ENCODE peak calls at places on chromosomes 5 and 9, in eight cellular contexts. P, T, W, U, C, R, Z and F are unnamed samples.

GRCh38 chr9:36770025-36770424 is 197.3 kb downstream of the MELK start:
- DNase-seq in W (no peak), Z (no peak), R (no peak), P (no peak), C (no peak), T (no peak), U (no peak), F (no peak)

GRCh38 chr5:174793684-174794328 is 69.4 kb downstream of the MSX2 start:
- DNase-seq in R (peak; percentile 83), T (peak; percentile 7), U (no peak), Z (peak; percentile 67), P (peak; percentile 39), C (peak; percentile 66), W (peak; percentile 35), F (peak; percentile 3)

GRCh38 chr5:14108170-14108996 is 34.8 kb upstream of the TRIO start:
- DNase-seq in C (peak; percentile 87), T (peak; percentile 73), U (peak; percentile 44), P (peak; percentile 64), Z (peak; percentile 57), W (peak; percentile 67), R (no peak), F (no peak)

GRCh38 chr5:76403963-76404693 is 1.0 kb downstream of the IQGAP2 start:
- DNase-seq in U (peak; percentile 60), Z (peak; percentile 62), P (no peak), R (peak; percentile 80), W (peak; percentile 95), C (no peak), T (no peak), F (peak; percentile 69)

GRCh38 chr5:78536797-78537196 is 111.8 kb downstream of the LHFPL2 start:
- DNase-seq in C (no peak), U (no peak), Z (no peak), W (no peak), P (no peak), R (no peak), T (no peak), F (no peak)

GRCh38 chr5:119271758-119272730 is 83.8 kb upstream of the TNFAIP8 start:
- DNase-seq in W (no peak), T (no peak), U (no peak), C (no peak), R (no peak), Z (no peak), P (no peak), F (no peak)

GRCh38 chr5:9398227-9398626 is 147.6 kb downstream of the SEMA5A start:
- DNase-seq in P (no peak), T (no peak), R (no peak), U (no peak), Z (no peak), W (no peak), C (peak; percentile 71), F (no peak)

GRCh38 chr9:13707635-13708410 is 428.3 kb upstream of the MPDZ start:
- DNase-seq in U (no peak), W (no peak), P (no peak), T (peak; percentile 94), R (no peak), C (peak; percentile 92), Z (no peak), F (no peak)

GRCh38 chr5:156137482-156137881 is 189.5 kb upstream of the SGCD start:
- DNase-seq in R (no peak), P (no peak), U (no peak), C (no peak), W (no peak), T (no peak), Z (no peak), F (no peak)

GRCh38 chr5:91361055-91361701 is 21.9 kb downstream of the ARRDC3 start:
- DNase-seq in Z (peak; percentile 22), C (no peak), U (peak; percentile 49), P (no peak), R (no peak), W (no peak), T (no peak), F (no peak)

DNA sequence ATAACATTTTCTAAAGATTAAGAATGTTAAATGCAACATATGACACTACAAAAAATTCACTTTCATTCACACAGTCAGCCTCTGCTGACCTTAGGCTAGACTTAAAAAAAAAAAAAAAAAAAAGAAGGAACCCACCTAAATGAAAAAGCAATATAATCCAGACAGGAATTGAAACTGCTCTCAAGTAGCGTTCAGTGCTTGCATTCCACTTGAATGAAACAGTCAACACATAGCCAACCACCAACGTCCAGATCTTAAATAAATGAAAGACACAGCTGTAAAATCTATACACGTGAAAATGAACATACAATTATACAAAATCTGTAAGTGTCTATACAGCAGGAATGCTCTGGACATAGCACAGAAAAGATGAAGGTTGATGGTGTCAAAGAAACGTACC is 11.4 kb downstream of the TMEM245 start:
- DNase-seq in C (peak; percentile 46), P (no peak), R (no peak), W (no peak), U (no peak), Z (no peak), T (peak; percentile 62), F (no peak)
- H3K4me3 ChIP-seq in C (no peak overlapping the region), P (no peak overlapping the region), R (no peak overlapping the region), W (no peak overlapping the region), U (no peak overlapping the region), Z (no peak overlapping the region), T (no peak overlapping the region), F (no peak overlapping the region)

GRCh38 chr5:103260951-103261350 is 2.4 kb downstream of the MACIR start:
- DNase-seq in P (no peak), W (no peak), R (no peak), Z (peak; percentile 58), U (peak; percentile 53), C (no peak), T (no peak), F (no peak)
- H3K4me3 ChIP-seq in P (peak overlapping the region; percentile 94), W (peak overlapping the region; percentile 26), R (no peak overlapping the region), Z (peak overlapping the region; percentile 90), U (peak overlapping the region; percentile 65), C (peak overlapping the region; percentile 76), T (no peak overlapping the region), F (no peak overlapping the region)

GRCh38 chr9:90433398-90433890 is 209.2 kb downstream of the DIRAS2 start:
- DNase-seq in U (no peak), W (peak; percentile 41), Z (no peak), P (peak; percentile 90), R (peak; percentile 93), T (peak; percentile 63), C (peak; percentile 54), F (no peak)

GRCh38 chr9:90428517-90428916 is 214.1 kb downstream of the DIRAS2 start:
- DNase-seq in T (no peak), Z (no peak), W (no peak), U (no peak), R (no peak), P (no peak), C (no peak), F (no peak)

GRCh38 chr9:90432951-90433350 is 209.7 kb downstream of the DIRAS2 start:
- DNase-seq in R (no peak), U (no peak), T (peak; percentile 24), Z (no peak), P (no peak), C (peak; percentile 2), W (no peak), F (no peak)
- H3K4me3 ChIP-seq in R (peak overlapping the region; percentile 28), U (no peak overlapping the region), T (no peak overlapping the region), Z (no peak overlapping the region), P (peak overlapping the region; percentile 33), C (peak overlapping the region; percentile 9), W (no peak overlapping the region), F (no peak overlapping the region)

GRCh38 chr5:80077317-80077716 is 42.2 kb downstream of the THBS4 start:
- DNase-seq in T (no peak), R (no peak), P (no peak), U (no peak), W (no peak), C (no peak), Z (no peak), F (no peak)

GRCh38 chr5:80078921-80079320 is 43.8 kb downstream of the THBS4 start:
- DNase-seq in W (no peak), Z (no peak), P (no peak), T (no peak), C (no peak), U (no peak), R (no peak), F (no peak)

GRCh38 chr5:80082221-80082620 is 47.1 kb downstream of the THBS4 start:
- DNase-seq in Z (no peak), P (no peak), U (no peak), W (no peak), C (no peak), R (no peak), T (no peak), F (no peak)

GRCh38 chr5:80082731-80083114 is 47.6 kb downstream of the THBS4 start:
- DNase-seq in W (peak; percentile 25), U (no peak), T (no peak), R (peak; percentile 91), C (peak; percentile 88), Z (peak; percentile 54), P (peak; percentile 50), F (no peak)

DNA sequence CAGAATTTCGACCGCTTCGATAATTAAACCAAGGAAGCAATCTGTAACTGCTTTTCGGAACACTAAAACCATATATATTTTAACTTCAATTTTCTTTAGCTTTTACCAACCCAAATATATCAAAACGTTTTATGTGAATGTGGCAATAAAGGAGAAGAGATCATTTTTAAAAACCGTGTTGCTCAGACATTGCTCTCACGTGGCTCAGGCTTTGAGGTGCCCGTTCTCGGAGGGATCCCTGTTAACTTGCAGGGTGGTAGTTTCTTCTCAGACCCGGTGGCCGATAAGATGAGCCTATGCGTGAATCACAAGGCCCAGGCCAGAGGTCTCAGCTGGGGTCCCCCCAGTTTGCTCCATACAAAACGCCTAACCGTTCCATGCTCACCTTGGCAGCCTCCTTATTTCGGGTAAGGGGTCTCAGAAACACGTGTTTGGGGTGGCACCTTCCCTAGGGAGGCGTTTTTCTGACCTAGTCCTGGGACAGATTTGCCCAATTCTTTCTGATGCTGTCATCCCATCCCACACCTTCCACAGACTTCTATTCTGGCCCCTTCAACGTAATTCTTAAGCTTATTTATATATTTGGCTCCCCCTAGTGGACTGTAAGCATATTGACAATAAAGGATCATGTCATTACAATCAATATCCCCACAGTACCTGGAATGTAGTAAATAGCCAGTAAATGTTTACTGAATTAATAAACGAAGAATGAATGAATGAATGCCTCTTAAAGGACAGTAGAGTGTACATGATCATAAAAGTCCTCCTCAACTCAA is 48.2 kb downstream of the THBS4 start:
- DNase-seq in U (no peak), T (peak; percentile 62), Z (peak; percentile 43), R (no peak), P (peak; percentile 38), W (peak; percentile 48), C (peak; percentile 82), F (no peak)
- H3K4me3 ChIP-seq in U (no peak overlapping the region), T (no peak overlapping the region), Z (peak overlapping the region; percentile 49), R (peak overlapping the region; percentile 46), P (no peak overlapping the region), W (no peak overlapping the region), C (no peak overlapping the region), F (peak overlapping the region; percentile 24)

GRCh38 chr9:32572900-32573523 is at the start of gene NDUFB6:
- DNase-seq in T (peak; percentile 87), Z (peak; percentile 95), R (peak; percentile 97), W (peak; percentile 96), U (peak; percentile 81), P (peak; percentile 81), C (peak; percentile 96), F (peak; percentile 92)
- H3K4me3 ChIP-seq in T (peak within 1 kb of the TSS; percentile 79), Z (peak within 1 kb of the TSS; percentile 100), R (peak within 1 kb of the TSS; percentile 97), W (peak within 1 kb of the TSS; percentile 88), U (peak within 1 kb of the TSS; percentile 85), P (peak within 1 kb of the TSS; percentile 81), C (peak within 1 kb of the TSS; percentile 81), F (peak within 1 kb of the TSS; percentile 79)

GRCh38 chr5:109692852-109693251 is 3.1 kb downstream of the MAN2A1 start:
- DNase-seq in T (no peak), U (no peak), P (no peak), Z (no peak), R (no peak), W (no peak), C (no peak), F (no peak)
- H3K4me3 ChIP-seq in T (no peak overlapping the region), U (peak overlapping the region; percentile 25), P (peak overlapping the region; percentile 83), Z (no peak overlapping the region), R (no peak overlapping the region), W (no peak overlapping the region), C (no peak overlapping the region), F (no peak overlapping the region)